ENCODE peak calls at places on chromosomes 11 and 22, in six cellular contexts. One of them, this sample, is unnamed.
A peak's percentile ranks its signal among the peaks of the same experiment; 100 is the strongest.

GRCh38 chr11:132588366-132588765 is 943.9 kb downstream of the OPCML start:
- DNase-seq in LNCaP clone FGC: no peak
- DNase-seq in adrenal gland: no peak
- DNase-seq in IMR-90: peak; percentile 43
- DNase-seq in coronary artery: no peak
- DNase-seq in lower lobe of right lung: no peak
- DNase-seq in this sample: no peak

GRCh38 chr11:1983601-1983961 is 14.1 kb downstream of the H19 start:
- DNase-seq in coronary artery: no peak
- DNase-seq in adrenal gland: no peak
- DNase-seq in lower lobe of right lung: peak; percentile 10
- DNase-seq in LNCaP clone FGC: no peak
- DNase-seq in IMR-90: no peak
- DNase-seq in this sample: no peak

GRCh38 chr11:114162719-114163123 is 103.2 kb downstream of the ZBTB16 start:
- DNase-seq in adrenal gland: peak; percentile 96
- DNase-seq in IMR-90: peak; percentile 94
- DNase-seq in coronary artery: peak; percentile 98
- DNase-seq in lower lobe of right lung: peak; percentile 76
- DNase-seq in LNCaP clone FGC: peak; percentile 100
- DNase-seq in this sample: peak; percentile 100

GRCh38 chr22:25497269-25497668 is 67.2 kb upstream of the GRK3 start:
- DNase-seq in LNCaP clone FGC: no peak
- DNase-seq in coronary artery: no peak
- DNase-seq in adrenal gland: peak; percentile 16
- DNase-seq in lower lobe of right lung: no peak
- DNase-seq in IMR-90: peak; percentile 63
- DNase-seq in this sample: peak; percentile 19

GRCh38 chr11:86453290-86454030 is 78.8 kb downstream of the CCDC81 start:
- DNase-seq in LNCaP clone FGC: no peak
- DNase-seq in lower lobe of right lung: no peak
- DNase-seq in IMR-90: no peak
- DNase-seq in adrenal gland: no peak
- DNase-seq in coronary artery: no peak
- DNase-seq in this sample: no peak

GRCh38 chr11:11189501-11189900 is 163.5 kb downstream of the CSNK2A3 start:
- DNase-seq in lower lobe of right lung: no peak
- DNase-seq in adrenal gland: no peak
- DNase-seq in coronary artery: no peak
- DNase-seq in LNCaP clone FGC: no peak
- DNase-seq in IMR-90: no peak
- DNase-seq in this sample: no peak

GRCh38 chr11:46238078-46238966 is 39.1 kb upstream of the CREB3L1 start:
- DNase-seq in coronary artery: no peak
- DNase-seq in IMR-90: peak; percentile 63
- DNase-seq in lower lobe of right lung: peak; percentile 82
- DNase-seq in adrenal gland: peak; percentile 89
- DNase-seq in LNCaP clone FGC: no peak
- DNase-seq in this sample: peak; percentile 87

GRCh38 chr22:30705710-30706651 is 11.3 kb downstream of the OSBP2 start:
- DNase-seq in adrenal gland: peak; percentile 72
- DNase-seq in LNCaP clone FGC: no peak
- DNase-seq in lower lobe of right lung: no peak
- DNase-seq in coronary artery: no peak
- DNase-seq in IMR-90: peak; percentile 80
- DNase-seq in this sample: peak; percentile 29

GRCh38 chr11:42974510-42974909 is 337.3 kb upstream of the API5 start:
- DNase-seq in adrenal gland: peak; percentile 2
- DNase-seq in coronary artery: no peak
- DNase-seq in lower lobe of right lung: no peak
- DNase-seq in IMR-90: no peak
- DNase-seq in LNCaP clone FGC: no peak
- DNase-seq in this sample: no peak

GRCh38 chr11:108431997-108432396 is 35.3 kb downstream of the C11orf65 start:
- DNase-seq in adrenal gland: no peak
- DNase-seq in lower lobe of right lung: no peak
- DNase-seq in IMR-90: no peak
- DNase-seq in coronary artery: no peak
- DNase-seq in LNCaP clone FGC: no peak
- DNase-seq in this sample: no peak

GRCh38 chr11:113410414-113411135 is 23.0 kb downstream of the ANKK1 start:
- DNase-seq in IMR-90: no peak
- DNase-seq in lower lobe of right lung: no peak
- DNase-seq in coronary artery: no peak
- DNase-seq in LNCaP clone FGC: no peak
- DNase-seq in adrenal gland: no peak
- DNase-seq in this sample: no peak

GRCh38 chr11:69180726-69181125 is 25.0 kb downstream of the SMIM38 start:
- DNase-seq in adrenal gland: no peak
- DNase-seq in IMR-90: no peak
- DNase-seq in coronary artery: no peak
- DNase-seq in lower lobe of right lung: no peak
- DNase-seq in LNCaP clone FGC: no peak
- DNase-seq in this sample: no peak

GRCh38 chr22:20738394-20739089 is 35.4 kb upstream of the SERPIND1 start:
- DNase-seq in LNCaP clone FGC: no peak
- DNase-seq in adrenal gland: no peak
- DNase-seq in lower lobe of right lung: no peak
- DNase-seq in IMR-90: no peak
- DNase-seq in coronary artery: no peak
- DNase-seq in this sample: no peak

GRCh38 chr11:133928628-133929059 is 28.1 kb downstream of the IGSF9B start:
- DNase-seq in adrenal gland: no peak
- DNase-seq in LNCaP clone FGC: peak; percentile 88
- DNase-seq in lower lobe of right lung: no peak
- DNase-seq in coronary artery: no peak
- DNase-seq in IMR-90: no peak
- DNase-seq in this sample: no peak

GRCh38 chr11:133930053-133930766 is 26.6 kb downstream of the IGSF9B start:
- DNase-seq in LNCaP clone FGC: no peak
- DNase-seq in lower lobe of right lung: no peak
- DNase-seq in IMR-90: no peak
- DNase-seq in coronary artery: no peak
- DNase-seq in adrenal gland: no peak
- DNase-seq in this sample: no peak

GRCh38 chr11:133929401-133930052 is 27.2 kb downstream of the IGSF9B start:
- DNase-seq in IMR-90: no peak
- DNase-seq in LNCaP clone FGC: no peak
- DNase-seq in lower lobe of right lung: no peak
- DNase-seq in coronary artery: no peak
- DNase-seq in adrenal gland: no peak
- DNase-seq in this sample: no peak

GRCh38 chr11:133931449-133932060 is 25.2 kb downstream of the IGSF9B start:
- DNase-seq in adrenal gland: no peak
- DNase-seq in lower lobe of right lung: no peak
- DNase-seq in coronary artery: no peak
- DNase-seq in LNCaP clone FGC: no peak
- DNase-seq in IMR-90: no peak
- DNase-seq in this sample: no peak

GRCh38 chr11:133930767-133931448 is 25.9 kb downstream of the IGSF9B start:
- DNase-seq in adrenal gland: peak; percentile 36
- DNase-seq in coronary artery: no peak
- DNase-seq in IMR-90: no peak
- DNase-seq in lower lobe of right lung: no peak
- DNase-seq in LNCaP clone FGC: no peak
- DNase-seq in this sample: peak; percentile 10
- TF ChIP-seq CTCF in adrenal gland: no peak
- TF ChIP-seq CTCF in coronary artery: no peak
- TF ChIP-seq CTCF in IMR-90: peak; percentile 15
- TF ChIP-seq CTCF in lower lobe of right lung: peak; percentile 31
- TF ChIP-seq CTCF in LNCaP clone FGC: peak; percentile 34
- TF ChIP-seq CTCF in this sample: peak; percentile 4

DNA sequence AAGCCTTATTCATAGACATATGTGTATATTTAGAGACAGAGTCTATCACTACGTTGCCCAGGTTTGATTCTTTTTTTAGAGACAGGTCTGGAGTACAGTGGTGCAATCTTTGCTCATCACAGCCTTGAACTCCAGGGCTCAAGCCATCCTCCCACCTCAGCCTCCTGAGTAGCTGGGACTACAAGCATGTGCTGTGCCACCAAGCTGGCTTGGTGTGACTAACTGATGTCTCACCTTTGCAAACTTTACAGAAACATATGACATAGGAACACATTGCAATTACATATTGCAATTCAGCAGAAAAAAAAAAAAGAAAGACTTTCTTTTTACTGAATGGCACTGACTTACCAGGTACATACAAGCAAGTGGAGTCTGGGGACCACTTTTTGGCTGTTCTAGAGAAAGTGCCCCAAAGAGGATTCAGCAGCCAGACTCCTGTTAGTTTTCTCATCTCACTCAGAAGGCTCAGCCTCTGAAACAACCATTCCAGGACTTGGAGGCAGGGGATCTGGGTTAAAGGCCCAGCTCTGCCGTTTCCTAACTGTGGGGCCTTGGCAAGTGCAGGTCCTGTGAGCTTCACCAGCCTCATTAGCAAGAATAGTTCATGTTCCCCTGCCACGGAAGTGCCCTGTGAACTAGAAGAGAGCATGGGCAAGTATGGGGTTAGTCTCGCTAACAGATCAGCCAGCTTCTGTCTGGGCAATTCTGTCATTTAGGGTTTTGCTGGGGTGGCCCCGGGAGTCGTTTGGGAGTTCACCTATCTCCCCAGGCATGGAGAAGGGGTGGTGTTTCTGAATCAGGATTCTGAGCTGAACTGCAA is 11.2 kb upstream of the NFAM1 start:
- DNase-seq in adrenal gland: no peak
- DNase-seq in IMR-90: no peak
- DNase-seq in LNCaP clone FGC: no peak
- DNase-seq in coronary artery: no peak
- DNase-seq in lower lobe of right lung: no peak
- DNase-seq in this sample: peak; percentile 44
- H3K4me3 ChIP-seq in adrenal gland: no peak overlapping the region
- H3K4me3 ChIP-seq in IMR-90: no peak overlapping the region
- H3K4me3 ChIP-seq in LNCaP clone FGC: no peak overlapping the region
- H3K4me3 ChIP-seq in coronary artery: peak overlapping the region; percentile 71
- H3K4me3 ChIP-seq in lower lobe of right lung: peak overlapping the region; percentile 53
- H3K4me3 ChIP-seq in this sample: no peak overlapping the region

GRCh38 chr11:73833067-73833466 is 43.6 kb downstream of the COA4 start:
- DNase-seq in adrenal gland: no peak
- DNase-seq in lower lobe of right lung: no peak
- DNase-seq in IMR-90: no peak
- DNase-seq in LNCaP clone FGC: no peak
- DNase-seq in coronary artery: no peak
- DNase-seq in this sample: no peak

GRCh38 chr11:73839123-73839457 is 37.6 kb downstream of the COA4 start:
- DNase-seq in adrenal gland: no peak
- DNase-seq in lower lobe of right lung: no peak
- DNase-seq in IMR-90: no peak
- DNase-seq in coronary artery: no peak
- DNase-seq in LNCaP clone FGC: no peak
- DNase-seq in this sample: no peak

DNA sequence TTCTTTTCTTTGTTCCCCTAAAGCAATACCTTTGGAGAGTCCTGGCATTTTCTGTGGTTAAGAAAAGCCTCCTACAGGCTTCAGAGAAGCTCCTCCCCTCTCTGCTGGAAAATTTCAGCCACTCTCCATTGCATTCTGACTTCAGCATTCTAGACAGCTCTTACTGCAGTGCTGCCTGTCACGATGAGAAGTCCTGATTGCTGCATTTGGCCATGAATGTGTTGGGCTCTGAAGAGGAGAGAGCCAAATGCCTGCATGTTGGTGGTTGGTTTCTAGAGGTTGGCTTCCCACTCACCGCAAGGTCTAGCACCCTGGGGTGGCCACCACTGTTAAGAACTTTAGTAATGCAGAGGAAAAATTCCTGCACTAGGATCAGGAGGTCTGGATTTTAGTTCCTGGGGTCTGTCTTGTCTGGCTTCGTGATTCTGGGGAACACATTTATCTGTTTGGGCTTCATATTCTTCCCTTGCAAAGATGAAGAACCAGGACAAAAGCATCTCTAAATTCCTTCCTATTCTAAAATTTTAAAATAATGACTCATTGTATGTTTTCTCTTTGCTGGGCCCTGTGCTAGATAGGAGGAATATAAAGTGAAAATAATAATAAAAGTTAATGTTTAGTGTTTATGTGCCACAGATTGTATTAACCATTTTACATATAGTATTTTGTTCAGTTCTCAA is 38.1 kb downstream of the COA4 start:
- DNase-seq in LNCaP clone FGC: no peak
- DNase-seq in adrenal gland: peak; percentile 14
- DNase-seq in coronary artery: no peak
- DNase-seq in lower lobe of right lung: no peak
- DNase-seq in IMR-90: peak; percentile 50
- DNase-seq in this sample: no peak
- TF ChIP-seq CTCF in LNCaP clone FGC: no peak
- TF ChIP-seq CTCF in adrenal gland: no peak
- TF ChIP-seq CTCF in coronary artery: no peak
- TF ChIP-seq CTCF in lower lobe of right lung: no peak
- TF ChIP-seq CTCF in IMR-90: no peak
- TF ChIP-seq CTCF in this sample: no peak

GRCh38 chr11:57424137-57424801 is 2.7 kb downstream of the SLC43A3 start:
- DNase-seq in adrenal gland: peak; percentile 67
- DNase-seq in IMR-90: no peak
- DNase-seq in lower lobe of right lung: no peak
- DNase-seq in coronary artery: no peak
- DNase-seq in LNCaP clone FGC: no peak
- DNase-seq in this sample: no peak
- H3K4me3 ChIP-seq in adrenal gland: no peak overlapping the region
- H3K4me3 ChIP-seq in IMR-90: no peak overlapping the region
- H3K4me3 ChIP-seq in lower lobe of right lung: peak overlapping the region; percentile 64
- H3K4me3 ChIP-seq in coronary artery: peak overlapping the region; percentile 80
- H3K4me3 ChIP-seq in LNCaP clone FGC: no peak overlapping the region
- H3K4me3 ChIP-seq in this sample: no peak overlapping the region

DNA sequence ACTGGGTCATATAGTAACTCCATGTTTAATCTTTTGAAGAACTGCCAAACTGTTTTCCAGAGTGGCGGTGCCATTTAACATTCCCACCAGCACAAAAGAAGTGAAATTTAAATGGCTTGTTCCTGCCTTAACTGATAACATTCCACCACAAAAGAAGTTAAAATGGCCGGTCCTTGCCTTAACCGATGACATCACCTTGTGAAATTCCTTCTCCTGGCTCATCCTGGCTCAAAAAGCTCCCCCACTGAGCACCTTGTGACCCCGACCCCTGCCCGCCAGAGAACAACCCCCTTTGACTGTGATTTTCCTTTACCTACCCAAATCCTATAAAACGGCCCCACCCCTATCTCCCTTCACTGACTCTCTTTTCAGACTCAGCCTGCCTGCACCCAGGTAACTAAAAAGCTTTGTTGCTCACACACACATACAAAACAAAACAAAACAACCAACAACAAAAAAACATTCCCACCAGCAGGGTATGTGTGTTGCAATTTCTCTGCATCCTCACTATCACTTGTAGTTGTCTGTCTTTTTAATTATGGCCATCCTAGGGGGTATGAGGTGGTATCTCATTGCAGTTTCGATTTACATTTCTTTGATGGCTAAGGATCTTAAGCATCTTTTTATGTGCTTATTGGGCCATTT is 109.0 kb downstream of the FAR1 start:
- DNase-seq in LNCaP clone FGC: no peak
- DNase-seq in adrenal gland: no peak
- DNase-seq in IMR-90: no peak
- DNase-seq in lower lobe of right lung: no peak
- DNase-seq in coronary artery: no peak
- DNase-seq in this sample: no peak
- TF ChIP-seq CTCF in LNCaP clone FGC: no peak
- TF ChIP-seq CTCF in adrenal gland: no peak
- TF ChIP-seq CTCF in IMR-90: no peak
- TF ChIP-seq CTCF in lower lobe of right lung: no peak
- TF ChIP-seq CTCF in coronary artery: no peak
- TF ChIP-seq CTCF in this sample: no peak

GRCh38 chr11:44862546-44863101 is 88.1 kb downstream of the TP53I11 start:
- DNase-seq in lower lobe of right lung: no peak
- DNase-seq in IMR-90: no peak
- DNase-seq in adrenal gland: no peak
- DNase-seq in LNCaP clone FGC: no peak
- DNase-seq in coronary artery: no peak
- DNase-seq in this sample: no peak
- H3K4me3 ChIP-seq in lower lobe of right lung: no peak overlapping the region
- H3K4me3 ChIP-seq in IMR-90: no peak overlapping the region
- H3K4me3 ChIP-seq in adrenal gland: no peak overlapping the region
- H3K4me3 ChIP-seq in LNCaP clone FGC: no peak overlapping the region
- H3K4me3 ChIP-seq in coronary artery: no peak overlapping the region
- H3K4me3 ChIP-seq in this sample: no peak overlapping the region